ENCODE peak calls at places on chromosomes 13 and 19, in five cellular contexts. X, K, B, L and I are unnamed samples.

GRCh38 chr13:76812206-76812882 is 73.9 kb downstream of the KCTD12 start:
- DNase-seq in L (no peak), X (no peak), B (peak; percentile 91), K (no peak), I (no peak)

GRCh38 chr19:1401889-1402217 is 511 bp upstream of the GAMT start:
- DNase-seq in B (no peak), X (no peak), L (no peak), K (no peak), I (no peak)

GRCh38 chr13:38350114-38350617 is 515 bp downstream of the UFM1 start:
- DNase-seq in L (peak; percentile 51), K (peak; percentile 40), X (peak; percentile 61), B (peak; percentile 54), I (peak; percentile 43)

GRCh38 chr19:2341987-2342386 is 13.5 kb downstream of the SPPL2B start:
- DNase-seq in K (no peak), X (no peak), L (no peak), B (no peak), I (no peak)

GRCh38 chr19:41362143-41362847 is 1.7 kb downstream of the B9D2 start:
- DNase-seq in X (no peak), K (peak; percentile 24), L (no peak), B (peak; percentile 44), I (no peak)

GRCh38 chr19:1289395-1290244 is 3.9 kb downstream of the EFNA2 start:
- DNase-seq in L (no peak), K (no peak), X (no peak), B (no peak), I (peak; percentile 72)

GRCh38 chr13:27918041-27918917 is 1.5 kb upstream of the PDX1 start:
- DNase-seq in K (no peak), L (peak; percentile 37), B (no peak), X (peak; percentile 72), I (peak; percentile 36)

GRCh38 chr19:45137179-45137761 is 23.5 kb downstream of the NKPD1 start:
- DNase-seq in L (no peak), B (no peak), K (no peak), X (no peak), I (no peak)

GRCh38 chr19:40599331-40600085 is 1.7 kb upstream of the LTBP4 start:
- DNase-seq in B (no peak), L (no peak), X (peak; percentile 28), K (peak; percentile 7), I (no peak)

GRCh38 chr19:290539-291521 is at the start of gene PLPP2:
- DNase-seq in X (peak; percentile 51), B (no peak), L (no peak), K (no peak), I (peak; percentile 87)

GRCh38 chr19:48756686-48757085 is 1.4 kb downstream of the FGF21 start:
- DNase-seq in X (no peak), L (no peak), K (no peak), B (no peak), I (no peak)

GRCh38 chr13:62093984-62094383 is 678.3 kb upstream of the PCDH20 start:
- DNase-seq in K (no peak), X (no peak), L (no peak), B (no peak), I (no peak)

GRCh38 chr13:32314968-32315254 is 252 bp downstream of the ZAR1L start:
- DNase-seq in K (peak; percentile 5), B (peak; percentile 54), L (no peak), X (peak; percentile 55), I (peak; percentile 69)

GRCh38 chr19:5051619-5052018 is 82.7 kb downstream of the KDM4B start:
- DNase-seq in B (no peak), X (no peak), L (no peak), K (no peak), I (no peak)

GRCh38 chr13:76759877-76760276 is 126.3 kb downstream of the KCTD12 start:
- DNase-seq in K (no peak), B (no peak), X (no peak), L (no peak), I (no peak)

GRCh38 chr13:23750383-23751121 is 138.6 kb downstream of the MIPEP start:
- DNase-seq in B (no peak), L (no peak), X (no peak), K (peak; percentile 78), I (no peak)

GRCh38 chr19:9958451-9958850 is 22.1 kb upstream of the OLFM2 start:
- DNase-seq in X (no peak), L (no peak), B (peak; percentile 99), K (no peak), I (no peak)

GRCh38 chr13:73467103-73467502 is 408.3 kb downstream of the KLF5 start:
- DNase-seq in X (no peak), L (no peak), B (no peak), K (no peak), I (no peak)

GRCh38 chr13:88086577-88086976 is 415.4 kb downstream of the SLITRK5 start:
- DNase-seq in K (peak; percentile 16), B (peak; percentile 28), L (no peak), X (no peak), I (no peak)

GRCh38 chr13:75744127-75744526 is 108.0 kb downstream of the LMO7 start:
- DNase-seq in L (no peak), X (no peak), B (no peak), K (no peak), I (no peak)

GRCh38 chr13:110119943-110120905 is 186.7 kb downstream of the COL4A1 start:
- DNase-seq in L (no peak), B (no peak), K (peak; percentile 73), X (no peak), I (no peak)

GRCh38 chr19:955803-956746 is 28.1 kb upstream of the WDR18 start:
- DNase-seq in L (peak; percentile 86), X (peak; percentile 93), K (no peak), B (no peak), I (peak; percentile 76)

GRCh38 chr13:112132619-112133018 is 65.7 kb downstream of the SOX1 start:
- DNase-seq in B (no peak), K (no peak), X (no peak), L (no peak), I (no peak)

GRCh38 chr19:23392706-23393105 is 2.6 kb downstream of the ZNF91 start:
- DNase-seq in X (peak; percentile 10), B (no peak), L (no peak), K (peak; percentile 22), I (no peak)

GRCh38 chr19:13154911-13155471 is 4.8 kb downstream of the IER2 start:
- DNase-seq in B (peak; percentile 69), X (peak; percentile 90), K (peak; percentile 91), L (peak; percentile 65), I (peak; percentile 90)

GRCh38 chr13:37747071-37747612 is 122.4 kb downstream of the TRPC4 start:
- DNase-seq in B (peak; percentile 62), X (no peak), L (no peak), K (peak; percentile 86), I (no peak)

GRCh38 chr13:30222253-30222652 is 85.1 kb downstream of the KATNAL1 start:
- DNase-seq in K (peak; percentile 6), B (no peak), L (no peak), X (no peak), I (no peak)

GRCh38 chr13:111614009-111614408 is 293.6 kb downstream of the TEX29 start:
- DNase-seq in B (no peak), K (no peak), X (no peak), L (no peak), I (no peak)

GRCh38 chr13:41034382-41034781 is 15.3 kb upstream of the ELF1 start:
- DNase-seq in L (no peak), K (no peak), B (no peak), X (no peak), I (no peak)

GRCh38 chr19:13764821-13765394 is 586 bp downstream of the MRI1 start:
- DNase-seq in B (no peak), K (peak; percentile 23), X (peak; percentile 46), L (peak; percentile 62), I (peak; percentile 31)

GRCh38 chr13:43596924-43597598 is 189.7 kb downstream of the ENOX1 start:
- DNase-seq in L (no peak), B (no peak), X (no peak), K (no peak), I (no peak)

GRCh38 chr19:7534531-7534980 is 961 bp upstream of the PNPLA6 start:
- DNase-seq in B (peak; percentile 81), K (peak; percentile 56), L (peak; percentile 58), X (peak; percentile 89), I (peak; percentile 72)

GRCh38 chr13:43785681-43786471 is 896 bp downstream of the ENOX1 start:
- DNase-seq in X (peak; percentile 77), B (peak; percentile 69), L (peak; percentile 72), K (peak; percentile 48), I (peak; percentile 21)

GRCh38 chr13:110759710-110760109 is 46.2 kb downstream of the ING1 start:
- DNase-seq in L (no peak), X (no peak), B (peak; percentile 21), K (peak; percentile 42), I (no peak)

GRCh38 chr13:113831061-113831460 is 32.8 kb downstream of the GAS6 start:
- DNase-seq in L (no peak), K (no peak), X (no peak), B (no peak), I (no peak)
- TF ChIP-seq CTCF in L (no peak), K (no peak), X (no peak), B (no peak), I (no peak)

GRCh38 chr13:59566544-59566943 is 597.2 kb downstream of the DIAPH3 start:
- DNase-seq in B (no peak), K (no peak), X (no peak), L (no peak), I (no peak)
- TF ChIP-seq CTCF in B (no peak), K (no peak), X (no peak), L (no peak), I (no peak)

DNA sequence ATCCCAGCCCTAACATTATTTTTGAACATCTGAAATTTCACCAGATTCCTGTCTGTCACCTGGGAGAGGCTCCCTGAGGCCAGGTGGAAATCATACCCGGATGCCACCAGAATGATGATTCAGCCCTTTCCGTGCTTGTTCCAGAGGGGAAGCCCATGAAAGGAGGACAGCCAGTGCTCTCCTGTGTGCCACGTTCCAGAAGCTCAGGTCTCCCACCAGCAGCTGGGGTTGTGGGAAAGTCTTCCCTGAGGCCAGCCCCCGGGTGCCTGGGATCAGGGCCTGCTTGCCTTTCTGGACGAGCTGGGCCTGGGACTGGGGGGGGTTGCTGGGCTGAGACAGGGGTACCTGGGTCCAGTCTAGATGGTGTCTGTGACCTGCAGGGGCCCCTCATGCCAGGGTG is 25.5 kb upstream of the IGFL1 start:
- DNase-seq in B (no peak), X (no peak), L (no peak), K (no peak), I (no peak)
- TF ChIP-seq CTCF in B (no peak), X (no peak), L (no peak), K (no peak), I (no peak)

GRCh38 chr13:66716502-66716901 is 513.6 kb downstream of the PCDH9 start:
- DNase-seq in X (no peak), B (no peak), K (no peak), L (no peak), I (no peak)

GRCh38 chr13:66714795-66715194 is 515.3 kb downstream of the PCDH9 start:
- DNase-seq in B (no peak), L (no peak), K (peak; percentile 18), X (no peak), I (no peak)
- TF ChIP-seq CTCF in B (no peak), L (no peak), K (peak; percentile 48), X (peak; percentile 11), I (no peak)

GRCh38 chr19:56148096-56148495 is 7.0 kb downstream of the ZNF444 start:
- DNase-seq in K (no peak), L (no peak), B (no peak), X (no peak), I (no peak)
- TF ChIP-seq CTCF in K (no peak), L (no peak), B (no peak), X (no peak), I (no peak)